ENCODE peak calls at places on chromosomes 3 and 15, in ten cellular contexts. F, Q, B, H, L, X, V, S, P and R are unnamed samples.

GRCh38 chr3:188881954-188882641 is 289.7 kb upstream of the TPRG1 start:
- DNase-seq in F (peak), Q (no peak), B (peak), H (no peak), L (peak), X (no peak), V (no peak), S (no peak), P (peak), R (no peak)

GRCh38 chr15:70770863-70771262 is 7.5 kb upstream of the UACA start:
- DNase-seq in F (no peak), Q (no peak), B (no peak), H (no peak), L (peak), X (no peak), V (no peak), S (no peak), P (peak), R (peak)

GRCh38 chr15:84604804-84605203 is 4.0 kb downstream of the ZSCAN2 start:
- DNase-seq in F (no peak), Q (no peak), B (no peak), H (no peak), L (no peak), X (no peak), V (no peak), S (no peak), P (no peak), R (no peak)

GRCh38 chr15:39320355-39320754 is 260.5 kb upstream of the THBS1 start:
- DNase-seq in F (no peak), Q (no peak), B (no peak), H (no peak), L (no peak), X (no peak), V (no peak), S (no peak), P (no peak), R (no peak)

GRCh38 chr15:68640791-68641331 is 62.1 kb downstream of the CORO2B start:
- DNase-seq in F (no peak), Q (peak), B (no peak), H (no peak), L (no peak), X (no peak), V (no peak), S (peak), P (no peak), R (no peak)

GRCh38 chr15:73654659-73655058 is 21.5 kb upstream of the NPTN start:
- DNase-seq in F (no peak), Q (no peak), B (no peak), H (no peak), L (no peak), X (no peak), V (no peak), S (no peak), P (no peak), R (no peak)

GRCh38 chr3:10437272-10437994 is 68.0 kb downstream of the ATP2B2 start:
- DNase-seq in F (no peak), Q (no peak), B (peak), H (no peak), L (peak), X (no peak), V (peak), S (no peak), P (no peak), R (peak)

GRCh38 chr3:111694471-111694870 is 99.3 kb upstream of the ZBED2 start:
- DNase-seq in F (no peak), Q (no peak), B (no peak), H (no peak), L (no peak), X (no peak), V (no peak), S (no peak), P (no peak), R (no peak)

GRCh38 chr15:41935566-41936020 is 36.8 kb downstream of the EHD4 start:
- DNase-seq in F (no peak), Q (peak), B (no peak), H (no peak), L (no peak), X (no peak), V (no peak), S (no peak), P (no peak), R (peak)

GRCh38 chr3:177037241-177037640 is 160.0 kb downstream of the TBL1XR1 start:
- DNase-seq in F (no peak), Q (no peak), B (no peak), H (no peak), L (peak), X (no peak), V (no peak), S (no peak), P (no peak), R (no peak)

GRCh38 chr3:46668116-46668515 is 25.4 kb downstream of the ALS2CL start:
- DNase-seq in F (no peak), Q (peak), B (no peak), H (peak), L (no peak), X (no peak), V (peak), S (peak), P (no peak), R (peak)

GRCh38 chr3:126004692-126005091 is 35.7 kb downstream of the ROPN1B start:
- DNase-seq in F (no peak), Q (no peak), B (no peak), H (no peak), L (no peak), X (peak), V (no peak), S (no peak), P (no peak), R (no peak)

GRCh38 chr3:102737353-102737752 is 302.5 kb downstream of the ZPLD1 start:
- DNase-seq in F (no peak), Q (no peak), B (no peak), H (no peak), L (no peak), X (no peak), V (no peak), S (no peak), P (no peak), R (no peak)

GRCh38 chr3:141280086-141280485 is 48.5 kb downstream of the PXYLP1 start:
- DNase-seq in F (peak), Q (no peak), B (peak), H (no peak), L (no peak), X (no peak), V (no peak), S (no peak), P (no peak), R (no peak)

GRCh38 chr3:63458405-63458804 is 180.3 kb downstream of the SYNPR start:
- DNase-seq in F (no peak), Q (no peak), B (no peak), H (no peak), L (no peak), X (no peak), V (no peak), S (no peak), P (no peak), R (no peak)

GRCh38 chr3:141367038-141367730 is 1.1 kb upstream of the ZBTB38 start:
- DNase-seq in F (peak), Q (peak), B (peak), H (no peak), L (peak), X (no peak), V (no peak), S (peak), P (no peak), R (no peak)

GRCh38 chr3:172298247-172298646 is 150.0 kb downstream of the GHSR start:
- DNase-seq in F (no peak), Q (no peak), B (no peak), H (no peak), L (no peak), X (no peak), V (no peak), S (no peak), P (no peak), R (no peak)

GRCh38 chr15:74318376-74319137 is 48.9 kb downstream of the CYP11A1 start:
- DNase-seq in F (no peak), Q (no peak), B (no peak), H (no peak), L (peak), X (no peak), V (no peak), S (peak), P (no peak), R (no peak)

GRCh38 chr15:62544446-62544845 is 379.4 kb upstream of the C2CD4B start:
- DNase-seq in F (no peak), Q (no peak), B (no peak), H (no peak), L (no peak), X (no peak), V (no peak), S (no peak), P (no peak), R (no peak)

GRCh38 chr15:62541250-62541649 is 376.2 kb upstream of the C2CD4B start:
- DNase-seq in F (no peak), Q (no peak), B (no peak), H (no peak), L (no peak), X (no peak), V (no peak), S (no peak), P (no peak), R (no peak)

GRCh38 chr15:62549345-62549970 is 384.4 kb upstream of the C2CD4B start:
- DNase-seq in F (no peak), Q (no peak), B (no peak), H (no peak), L (peak), X (no peak), V (no peak), S (no peak), P (peak), R (no peak)

GRCh38 chr15:62547584-62547983 is 382.5 kb upstream of the C2CD4B start:
- DNase-seq in F (no peak), Q (no peak), B (no peak), H (no peak), L (no peak), X (no peak), V (no peak), S (no peak), P (no peak), R (no peak)

GRCh38 chr15:62545392-62546227 is 380.5 kb upstream of the C2CD4B start:
- DNase-seq in F (no peak), Q (peak), B (peak), H (no peak), L (peak), X (peak), V (no peak), S (peak), P (no peak), R (no peak)
- TF ChIP-seq CTCF in F (no peak), Q (no peak), B (no peak), H (no peak), L (no peak), X (no peak), V (no peak), S (no peak), P (no peak), R (no peak)

DNA sequence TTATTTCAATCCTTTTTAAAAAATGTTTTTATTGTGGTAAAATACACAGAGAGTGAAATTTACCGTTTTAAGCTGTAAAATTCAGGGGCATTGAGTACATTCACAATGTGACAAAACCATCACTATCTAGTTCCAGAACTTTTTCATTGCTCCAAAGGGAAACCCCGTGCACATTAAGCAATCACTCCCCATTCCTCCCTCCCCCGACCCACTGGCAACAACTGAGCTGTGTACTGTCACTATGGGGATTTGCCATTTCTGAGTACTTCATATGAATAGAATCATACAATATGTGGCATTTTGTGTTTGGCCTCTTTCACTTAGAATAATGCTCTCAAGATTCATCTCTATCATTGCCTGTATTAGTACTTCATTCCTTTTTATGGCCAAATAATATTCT is 45.5 kb upstream of the BOC start:
- DNase-seq in F (no peak), Q (no peak), B (no peak), H (no peak), L (no peak), X (no peak), V (no peak), S (no peak), P (no peak), R (no peak)
- TF ChIP-seq CTCF in F (no peak), Q (no peak), B (no peak), H (no peak), L (no peak), X (no peak), V (no peak), S (no peak), P (no peak), R (no peak)

GRCh38 chr15:80615783-80616391 is 79.2 kb upstream of the ABHD17C start:
- DNase-seq in F (peak), Q (peak), B (peak), H (no peak), L (peak), X (peak), V (no peak), S (peak), P (no peak), R (no peak)

GRCh38 chr15:80620931-80621330 is 74.2 kb upstream of the ABHD17C start:
- DNase-seq in F (no peak), Q (no peak), B (no peak), H (no peak), L (peak), X (no peak), V (no peak), S (no peak), P (no peak), R (no peak)

GRCh38 chr15:80618666-80619481 is 76.2 kb upstream of the ABHD17C start:
- DNase-seq in F (no peak), Q (no peak), B (no peak), H (no peak), L (no peak), X (no peak), V (no peak), S (no peak), P (no peak), R (no peak)

GRCh38 chr15:80620141-80620540 is 75.0 kb upstream of the ABHD17C start:
- DNase-seq in F (no peak), Q (no peak), B (no peak), H (no peak), L (no peak), X (no peak), V (no peak), S (no peak), P (no peak), R (no peak)

DNA sequence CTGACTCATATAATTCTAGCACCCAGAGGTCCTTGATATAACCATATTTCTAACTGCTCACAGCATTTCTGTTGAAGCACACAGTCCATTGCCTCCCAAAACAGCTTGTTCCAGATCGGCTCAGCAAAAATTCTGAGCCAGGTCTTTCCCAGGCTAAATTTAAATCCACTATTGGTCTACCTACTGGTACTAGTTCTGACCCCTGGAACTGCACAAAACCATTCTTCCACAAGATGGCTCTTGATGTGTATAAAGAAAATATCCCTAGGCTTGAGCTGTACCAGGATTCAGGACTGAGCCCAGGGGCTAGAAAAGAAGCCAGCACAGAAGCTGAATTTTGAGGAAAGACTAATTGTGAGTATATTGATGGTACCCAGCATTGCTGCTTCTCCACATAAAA is 75.4 kb upstream of the ABHD17C start:
- DNase-seq in F (no peak), Q (no peak), B (no peak), H (no peak), L (peak), X (no peak), V (no peak), S (no peak), P (no peak), R (no peak)
- TF ChIP-seq CTCF in F (peak), Q (no peak), B (peak), H (peak), L (no peak), X (no peak), V (no peak), S (peak), P (no peak), R (no peak)

GRCh38 chr3:146747928-146748327 is 142.8 kb upstream of the PLSCR5 start:
- DNase-seq in F (peak), Q (no peak), B (peak), H (no peak), L (peak), X (no peak), V (no peak), S (no peak), P (no peak), R (no peak)
- TF ChIP-seq CTCF in F (peak), Q (peak), B (peak), H (peak), L (peak), X (no peak), V (no peak), S (no peak), P (no peak), R (no peak)